ENCODE peak calls at places on chromosomes 3 and 15, in six cellular contexts. A is H9, F is GM23338, G is AG04450, K is esophagus squamous epithelium, U is body of pancreas. S is an unnamed sample.

GRCh38 chr3:123336001-123336400 is 112.9 kb downstream of the ADCY5 start:
- DNase-seq in A (no peak), F (no peak), G (no peak), K (no peak), U (no peak), S (no peak)

GRCh38 chr3:111547645-111548044 is 5.6 kb downstream of the CD96 start:
- DNase-seq in A (no peak), F (no peak), G (no peak), K (no peak), U (no peak), S (no peak)

GRCh38 chr3:136292500-136292899 is 42.4 kb downstream of the PCCB start:
- DNase-seq in A (no peak), F (no peak), G (no peak), K (no peak), U (no peak), S (no peak)

GRCh38 chr15:89030311-89030710 is 57.9 kb upstream of the ABHD2 start:
- DNase-seq in A (no peak), F (no peak), G (no peak), K (no peak), U (no peak), S (no peak)

GRCh38 chr3:13711911-13712650 is 163.2 kb downstream of the FBLN2 start:
- DNase-seq in A (peak; percentile 3), F (no peak), G (no peak), K (no peak), U (no peak), S (no peak)

GRCh38 chr3:71328917-71329316 is 254.6 kb downstream of the FOXP1 start:
- DNase-seq in A (no peak), F (no peak), G (no peak), K (no peak), U (no peak), S (no peak)

GRCh38 chr15:57297163-57297593 is 79.1 kb upstream of the CGNL1 start:
- DNase-seq in A (no peak), F (no peak), G (no peak), K (no peak), U (no peak), S (no peak)

GRCh38 chr3:194274424-194275085 is 76.6 kb downstream of the CPN2 start:
- DNase-seq in A (peak; percentile 26), F (no peak), G (no peak), K (no peak), U (peak; percentile 11), S (no peak)

GRCh38 chr3:88180398-88180999 is 30.7 kb downstream of the C3orf38 start:
- DNase-seq in A (no peak), F (peak; percentile 65), G (peak; percentile 30), K (no peak), U (no peak), S (peak; percentile 29)

GRCh38 chr3:48270306-48270705 is 29.4 kb downstream of the ZNF589 start:
- DNase-seq in A (no peak), F (no peak), G (no peak), K (no peak), U (no peak), S (no peak)

GRCh38 chr3:158539414-158540014 is 31.5 kb upstream of the MLF1 start:
- DNase-seq in A (no peak), F (peak; percentile 82), G (peak; percentile 16), K (no peak), U (peak; percentile 15), S (no peak)

GRCh38 chr15:90101130-90101968 is 919 bp downstream of the IDH2 start:
- DNase-seq in A (peak; percentile 52), F (peak; percentile 87), G (no peak), K (no peak), U (peak; percentile 71), S (no peak)

GRCh38 chr3:50296721-50297383 is 2.4 kb downstream of the HYAL3 start:
- DNase-seq in A (no peak), F (no peak), G (no peak), K (no peak), U (no peak), S (no peak)

GRCh38 chr15:22979069-22979698 is 984 bp downstream of the CYFIP1 start:
- DNase-seq in A (peak; percentile 58), F (peak; percentile 67), G (no peak), K (no peak), U (peak; percentile 67), S (no peak)

GRCh38 chr15:88661041-88661765 is 22.4 kb downstream of the ISG20 start:
- DNase-seq in A (no peak), F (no peak), G (no peak), K (no peak), U (no peak), S (peak; percentile 11)

GRCh38 chr15:47340576-47340920 is 376.8 kb upstream of the SEMA6D start:
- DNase-seq in A (no peak), F (no peak), G (no peak), K (no peak), U (no peak), S (no peak)
- TF ChIP-seq CTCF in A (no peak), F (no peak), G (no peak), K (no peak), U (no peak), S (no peak)

GRCh38 chr3:53828581-53828980 is 17.6 kb downstream of the CHDH start:
- DNase-seq in A (no peak), F (no peak), G (no peak), K (no peak), U (no peak), S (no peak)

GRCh38 chr3:53823956-53824320 is 22.3 kb downstream of the CHDH start:
- DNase-seq in A (no peak), F (no peak), G (no peak), K (no peak), U (no peak), S (no peak)

GRCh38 chr3:53823026-53823955 is 22.9 kb downstream of the CHDH start:
- DNase-seq in A (peak; percentile 76), F (peak; percentile 82), G (no peak), K (no peak), U (no peak), S (no peak)

GRCh38 chr3:53824795-53825194 is 21.4 kb downstream of the CHDH start:
- DNase-seq in A (no peak), F (no peak), G (no peak), K (no peak), U (no peak), S (no peak)

DNA sequence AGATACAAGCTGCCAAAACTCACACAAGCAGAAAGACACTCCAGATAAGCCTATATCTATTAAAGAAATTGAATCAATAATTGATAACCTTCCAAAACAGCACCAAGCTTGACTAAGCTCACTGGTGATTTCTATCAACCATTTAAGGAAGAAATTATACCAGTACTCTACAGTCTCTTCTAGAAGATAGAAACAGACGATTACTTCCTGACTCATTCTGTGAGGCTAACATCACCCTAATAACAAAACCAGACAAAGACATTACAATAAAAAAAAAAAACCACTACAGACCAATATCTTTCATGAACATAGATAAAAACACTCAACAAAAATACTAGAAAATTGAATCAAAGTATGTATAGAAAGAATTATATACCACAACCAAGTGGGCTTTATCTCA is 20.2 kb downstream of the CHDH start:
- DNase-seq in A (no peak), F (no peak), G (no peak), K (no peak), U (no peak), S (no peak)
- TF ChIP-seq CTCF in A (no peak), F (no peak), G (no peak), K (no peak), U (no peak), S (no peak)

GRCh38 chr3:8938021-8938420 is 25.3 kb downstream of the RAD18 start:
- DNase-seq in A (no peak), F (peak; percentile 39), G (no peak), K (no peak), U (no peak), S (no peak)
- TF ChIP-seq CTCF in A (peak; percentile 47), F (peak; percentile 35), G (peak; percentile 48), K (no peak), U (no peak), S (peak; percentile 49)

GRCh38 chr3:148951599-148952361 is 39.6 kb upstream of the GYG1 start:
- DNase-seq in A (no peak), F (no peak), G (no peak), K (no peak), U (no peak), S (no peak)

GRCh38 chr3:148953094-148953493 is 38.2 kb upstream of the GYG1 start:
- DNase-seq in A (no peak), F (no peak), G (no peak), K (no peak), U (no peak), S (no peak)

GRCh38 chr3:148954981-148955380 is 36.4 kb upstream of the GYG1 start:
- DNase-seq in A (no peak), F (no peak), G (no peak), K (no peak), U (no peak), S (no peak)

GRCh38 chr3:148948913-148949657 is 42.3 kb upstream of the GYG1 start:
- DNase-seq in A (no peak), F (no peak), G (no peak), K (no peak), U (peak; percentile 68), S (no peak)

GRCh38 chr3:148950806-148951205 is 40.5 kb upstream of the GYG1 start:
- DNase-seq in A (no peak), F (peak; percentile 67), G (no peak), K (no peak), U (no peak), S (no peak)
- TF ChIP-seq CTCF in A (peak; percentile 58), F (peak; percentile 73), G (peak; percentile 28), K (no peak), U (peak; percentile 9), S (peak; percentile 35)

GRCh38 chr3:82643948-82644347 is 882.5 kb upstream of the GBE1 start:
- DNase-seq in A (peak; percentile 52), F (peak; percentile 36), G (no peak), K (no peak), U (no peak), S (no peak)
- TF ChIP-seq CTCF in A (peak; percentile 59), F (peak; percentile 76), G (no peak), K (no peak), U (no peak), S (no peak)

DNA sequence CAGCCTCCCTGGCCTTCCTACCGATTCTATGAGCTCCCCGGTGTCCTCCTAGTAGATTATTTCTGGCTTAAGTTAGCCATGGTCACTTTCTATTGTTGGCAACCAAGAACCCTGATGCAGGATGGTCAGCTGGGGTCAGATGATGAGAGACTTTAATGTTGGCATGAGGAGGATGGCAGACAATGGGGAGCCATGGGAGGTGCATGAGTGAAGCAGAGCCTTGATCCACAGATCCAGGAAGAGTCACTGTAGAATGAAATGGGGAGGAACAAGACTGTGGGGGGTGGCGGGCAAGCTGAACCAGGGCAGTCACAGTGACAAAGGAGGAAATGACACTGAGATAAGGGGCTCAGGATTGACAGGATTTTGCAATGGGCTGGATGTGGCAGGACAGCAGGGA is 60.8 kb downstream of the RPLP1 start:
- DNase-seq in A (no peak), F (no peak), G (no peak), K (no peak), U (no peak), S (no peak)
- TF ChIP-seq CTCF in A (no peak), F (no peak), G (no peak), K (no peak), U (no peak), S (no peak)

S was measured in AG09309.